ENCODE peak calls at places on chromosomes 3 and 15, in five cellular contexts. V, Y, H, I and W are unnamed samples.

GRCh38 chr15:79136434-79137046 is 46.0 kb upstream of the RASGRF1 start:
- DNase-seq in V (no peak), Y (no peak), H (no peak), I (no peak), W (no peak)

GRCh38 chr15:66110788-66111187 is 142.8 kb downstream of the MEGF11 start:
- DNase-seq in V (no peak), Y (no peak), H (no peak), I (no peak), W (no peak)

GRCh38 chr3:130671545-130671944 is 75.1 kb downstream of the PIK3R4 start:
- DNase-seq in V (no peak), Y (no peak), H (no peak), I (no peak), W (no peak)

GRCh38 chr3:187737401-187738088 is 7.7 kb downstream of the BCL6 start:
- DNase-seq in V (peak; percentile 86), Y (peak; percentile 94), H (no peak), I (peak; percentile 77), W (no peak)

GRCh38 chr3:72255191-72255590 is 470.2 kb upstream of the PROK2 start:
- DNase-seq in V (no peak), Y (no peak), H (no peak), I (peak; percentile 42), W (no peak)

GRCh38 chr15:94620632-94621031 is 389.3 kb downstream of the MCTP2 start:
- DNase-seq in V (no peak), Y (no peak), H (no peak), I (no peak), W (no peak)

GRCh38 chr15:86571873-86572272 is 492.2 kb downstream of the AGBL1 start:
- DNase-seq in V (no peak), Y (peak; percentile 53), H (no peak), I (no peak), W (no peak)

GRCh38 chr3:42012935-42013651 is 51.2 kb upstream of the ULK4 start:
- DNase-seq in V (peak; percentile 65), Y (peak; percentile 97), H (peak; percentile 59), I (peak; percentile 86), W (peak; percentile 51)

GRCh38 chr3:195401959-195402358 is 40.9 kb downstream of the ACAP2 start:
- DNase-seq in V (no peak), Y (no peak), H (no peak), I (no peak), W (no peak)

GRCh38 chr3:71478568-71478967 is 105.0 kb downstream of the FOXP1 start:
- DNase-seq in V (no peak), Y (no peak), H (peak; percentile 36), I (no peak), W (no peak)

GRCh38 chr3:143786229-143787199 is 61.8 kb downstream of the SLC9A9 start:
- DNase-seq in V (peak; percentile 58), Y (no peak), H (no peak), I (peak; percentile 11), W (no peak)

GRCh38 chr3:136042608-136043221 is 77.2 kb downstream of the PPP2R3A start:
- DNase-seq in V (peak; percentile 79), Y (no peak), H (no peak), I (no peak), W (no peak)

GRCh38 chr3:159102001-159102400 is 300.1 kb downstream of the MFSD1 start:
- DNase-seq in V (no peak), Y (no peak), H (no peak), I (no peak), W (no peak)

GRCh38 chr15:85137507-85138175 is 156.0 kb downstream of the PDE8A start:
- DNase-seq in V (no peak), Y (no peak), H (no peak), I (no peak), W (no peak)

GRCh38 chr15:38554354-38554753 is 10.3 kb downstream of the RASGRP1 start:
- DNase-seq in V (peak; percentile 37), Y (no peak), H (no peak), I (no peak), W (no peak)

GRCh38 chr3:53169045-53169831 is 8.2 kb downstream of the PRKCD start:
- DNase-seq in V (no peak), Y (no peak), H (no peak), I (no peak), W (no peak)

GRCh38 chr3:42014949-42015533 is 53.1 kb upstream of the ULK4 start:
- DNase-seq in V (peak; percentile 51), Y (no peak), H (no peak), I (peak; percentile 55), W (no peak)

GRCh38 chr15:68275165-68275746 is 2.3 kb upstream of the FEM1B start:
- DNase-seq in V (no peak), Y (no peak), H (no peak), I (no peak), W (no peak)

GRCh38 chr3:31102196-31102879 is 207.9 kb upstream of the GADL1 start:
- DNase-seq in V (no peak), Y (no peak), H (no peak), I (no peak), W (no peak)

GRCh38 chr15:38474155-38474757 is 20.3 kb downstream of the FAM98B start:
- DNase-seq in V (peak; percentile 81), Y (no peak), H (peak; percentile 13), I (no peak), W (no peak)

GRCh38 chr3:161345023-161345422 is 26.3 kb downstream of the SPTSSB start:
- DNase-seq in V (no peak), Y (no peak), H (no peak), I (no peak), W (no peak)

GRCh38 chr3:179376474-179376873 is 29.0 kb downstream of the MFN1 start:
- DNase-seq in V (no peak), Y (no peak), H (no peak), I (no peak), W (no peak)

GRCh38 chr15:59315914-59316428 is 56.7 kb downstream of the MYO1E start:
- DNase-seq in V (no peak), Y (no peak), H (no peak), I (no peak), W (no peak)

GRCh38 chr3:49415931-49416601 is 3.8 kb downstream of the TCTA start:
- DNase-seq in V (no peak), Y (no peak), H (peak; percentile 32), I (peak; percentile 42), W (no peak)

GRCh38 chr15:56930663-56931313 is 12.3 kb downstream of the TCF12 start:
- DNase-seq in V (no peak), Y (no peak), H (no peak), I (no peak), W (no peak)

GRCh38 chr3:44976002-44976815 is at the start of the genes EXOSC7 and ZDHHC3:
- DNase-seq in V (peak; percentile 87), Y (peak; percentile 96), H (peak; percentile 77), I (peak; percentile 89), W (peak; percentile 84)

GRCh38 chr3:128432898-128433629 is 33.6 kb downstream of the DNAJB8 start:
- DNase-seq in V (no peak), Y (peak; percentile 83), H (no peak), I (no peak), W (no peak)

GRCh38 chr15:77015651-77016320 is 20.9 kb downstream of the PSTPIP1 start:
- DNase-seq in V (no peak), Y (no peak), H (no peak), I (no peak), W (no peak)

GRCh38 chr3:153752405-153753027 is 368.7 kb upstream of the ARHGEF26 start:
- DNase-seq in V (peak; percentile 33), Y (no peak), H (no peak), I (no peak), W (no peak)

DNA sequence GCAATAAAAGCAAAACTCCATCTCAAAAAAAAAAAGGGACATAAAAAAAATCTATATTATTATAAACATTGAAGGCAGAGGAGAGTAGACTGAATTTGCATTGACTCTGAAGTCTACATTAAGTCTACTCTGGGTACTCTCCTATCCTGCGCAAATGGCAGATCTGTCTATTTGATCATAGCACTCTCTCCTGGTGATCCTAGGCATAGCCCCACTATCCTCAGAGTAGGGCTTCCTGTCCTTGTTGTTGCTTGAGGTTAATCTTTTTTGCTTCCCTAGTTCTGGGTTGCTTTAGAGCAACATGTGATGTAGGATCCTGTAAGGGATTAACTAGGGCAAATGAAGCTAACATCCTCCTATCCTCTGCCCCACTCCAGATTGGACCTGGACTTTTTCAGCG is 82.1 kb upstream of the LRRFIP2 start:
- DNase-seq in V (no peak), Y (no peak), H (no peak), I (no peak), W (no peak)
- TF ChIP-seq CTCF in V (peak; percentile 17), Y (no peak), H (no peak), I (no peak), W (no peak)

DNA sequence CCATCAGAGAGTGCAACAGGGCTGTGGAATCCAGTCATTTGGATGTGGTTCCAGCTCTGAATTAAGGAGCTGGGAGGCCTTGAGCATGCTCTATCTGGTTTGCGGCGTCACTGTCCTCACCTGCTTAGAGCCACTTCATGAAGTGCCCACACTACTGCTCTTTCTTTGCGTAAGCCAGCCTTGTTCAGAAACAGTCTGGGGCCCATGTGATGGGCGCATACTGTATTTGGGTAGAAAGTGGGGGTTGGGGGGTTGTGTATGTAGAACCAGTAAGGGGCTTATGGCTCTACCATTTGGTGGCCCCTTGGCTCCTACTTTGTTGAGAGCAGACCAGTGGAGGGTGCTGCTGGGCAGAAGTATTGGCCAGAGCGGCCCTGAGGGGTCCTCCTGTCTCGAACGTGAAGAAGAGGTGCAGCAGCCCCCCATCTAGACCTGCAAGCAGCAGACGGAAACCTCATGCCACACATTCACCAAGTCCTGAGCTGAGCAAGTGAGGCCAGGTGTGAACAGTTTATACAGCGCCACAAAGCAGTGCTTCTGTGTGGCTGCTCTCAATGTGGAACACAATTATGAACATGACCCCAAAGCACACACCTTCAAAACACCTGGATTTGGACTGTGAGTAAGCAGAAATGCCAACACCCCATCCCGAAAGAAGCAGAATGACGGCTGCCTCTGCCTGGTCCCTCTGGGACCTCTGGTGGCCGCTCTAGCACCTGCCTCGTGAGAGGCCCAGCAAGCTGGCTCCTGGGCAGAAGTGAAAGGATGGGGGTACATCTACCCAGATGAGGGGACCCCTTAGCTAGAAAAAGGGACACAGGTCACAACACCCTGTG is 26.6 kb downstream of the SRPRB start:
- DNase-seq in V (no peak), Y (no peak), H (no peak), I (no peak), W (no peak)
- TF ChIP-seq CTCF in V (no peak), Y (no peak), H (no peak), I (no peak), W (no peak)

GRCh38 chr15:25947336-25948080 is 84.4 kb upstream of the ATP10A start:
- DNase-seq in V (no peak), Y (no peak), H (no peak), I (no peak), W (no peak)
- TF ChIP-seq CTCF in V (no peak), Y (no peak), H (no peak), I (no peak), W (no peak)

DNA sequence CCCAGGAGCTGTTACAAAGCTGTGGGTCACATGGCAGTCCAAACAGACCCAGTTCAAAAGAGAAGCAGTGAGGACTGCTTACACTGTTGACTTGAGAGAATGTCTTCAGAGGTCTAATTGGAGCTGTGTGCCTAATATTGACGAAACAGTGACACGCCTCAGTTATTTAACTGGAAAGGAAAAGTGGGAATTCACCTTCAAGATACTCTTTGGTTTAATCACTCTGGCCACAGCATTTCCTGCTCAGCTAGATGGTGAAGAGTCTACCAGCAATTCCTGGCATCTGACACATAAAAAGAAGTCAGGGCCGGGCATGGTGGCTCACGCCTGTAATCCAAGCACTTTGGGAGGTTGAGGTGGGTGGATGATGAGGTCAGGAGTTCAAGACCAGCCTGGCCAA is 326.4 kb downstream of the SV2B start:
- DNase-seq in V (no peak), Y (no peak), H (no peak), I (no peak), W (no peak)
- TF ChIP-seq CTCF in V (no peak), Y (no peak), H (no peak), I (no peak), W (no peak)

GRCh38 chr15:89090791-89091666 is 2.8 kb downstream of the ABHD2 start:
- DNase-seq in V (peak; percentile 81), Y (no peak), H (peak; percentile 31), I (peak; percentile 52), W (no peak)
- TF ChIP-seq CTCF in V (no peak), Y (no peak), H (no peak), I (no peak), W (no peak)